ENCODE peak calls at places on chromosome 4, in five cellular contexts. One of them, this sample, is unnamed.

GRCh38 chr4:1940566-1940965 is 68.2 kb downstream of the NELFA start:
- DNase-seq in iPS-NIHi11: no peak
- DNase-seq in posterior vena cava: no peak
- DNase-seq in upper lobe of left lung: no peak
- DNase-seq in HT-29: no peak
- DNase-seq in this sample: no peak

GRCh38 chr4:183348706-183349659 is 26.8 kb upstream of the CLDN24 start:
- DNase-seq in iPS-NIHi11: no peak
- DNase-seq in posterior vena cava: peak; percentile 50
- DNase-seq in upper lobe of left lung: peak; percentile 31
- DNase-seq in HT-29: no peak
- DNase-seq in this sample: no peak

GRCh38 chr4:15413010-15413622 is 14.7 kb upstream of the C1QTNF7 start:
- DNase-seq in iPS-NIHi11: no peak
- DNase-seq in posterior vena cava: no peak
- DNase-seq in upper lobe of left lung: no peak
- DNase-seq in HT-29: no peak
- DNase-seq in this sample: no peak

GRCh38 chr4:54101190-54102041 is 1.5 kb downstream of the GSX2 start:
- DNase-seq in iPS-NIHi11: no peak
- DNase-seq in posterior vena cava: no peak
- DNase-seq in upper lobe of left lung: no peak
- DNase-seq in HT-29: no peak
- DNase-seq in this sample: no peak

GRCh38 chr4:113979157-113979972 is at the start of gene ARSJ:
- DNase-seq in iPS-NIHi11: peak; percentile 70
- DNase-seq in posterior vena cava: peak; percentile 86
- DNase-seq in upper lobe of left lung: peak; percentile 51
- DNase-seq in HT-29: peak; percentile 81
- DNase-seq in this sample: peak; percentile 74

GRCh38 chr4:146647615-146648383 is 9.1 kb downstream of the POU4F2 start:
- DNase-seq in iPS-NIHi11: peak; percentile 29
- DNase-seq in posterior vena cava: no peak
- DNase-seq in upper lobe of left lung: no peak
- DNase-seq in HT-29: no peak
- DNase-seq in this sample: no peak

GRCh38 chr4:24888475-24888874 is 24.4 kb downstream of the CCDC149 start:
- DNase-seq in iPS-NIHi11: no peak
- DNase-seq in posterior vena cava: no peak
- DNase-seq in upper lobe of left lung: no peak
- DNase-seq in HT-29: no peak
- DNase-seq in this sample: no peak

GRCh38 chr4:53932784-53933183 is 131.6 kb downstream of the CHIC2 start:
- DNase-seq in iPS-NIHi11: no peak
- DNase-seq in posterior vena cava: no peak
- DNase-seq in upper lobe of left lung: no peak
- DNase-seq in HT-29: no peak
- DNase-seq in this sample: no peak

GRCh38 chr4:3332498-3332897 is 39.7 kb downstream of the RGS12 start:
- DNase-seq in iPS-NIHi11: no peak
- DNase-seq in posterior vena cava: no peak
- DNase-seq in upper lobe of left lung: no peak
- DNase-seq in HT-29: no peak
- DNase-seq in this sample: no peak

GRCh38 chr4:7785017-7785416 is 154.6 kb downstream of the AFAP1 start:
- DNase-seq in iPS-NIHi11: no peak
- DNase-seq in posterior vena cava: peak; percentile 58
- DNase-seq in upper lobe of left lung: no peak
- DNase-seq in HT-29: no peak
- DNase-seq in this sample: no peak

GRCh38 chr4:185218312-185218711 is 8.9 kb downstream of the SNX25 start:
- DNase-seq in iPS-NIHi11: no peak
- DNase-seq in posterior vena cava: no peak
- DNase-seq in upper lobe of left lung: no peak
- DNase-seq in HT-29: no peak
- DNase-seq in this sample: no peak

GRCh38 chr4:21113496-21114213 is 413.4 kb downstream of the PACRGL start:
- DNase-seq in iPS-NIHi11: no peak
- DNase-seq in posterior vena cava: no peak
- DNase-seq in upper lobe of left lung: no peak
- DNase-seq in HT-29: no peak
- DNase-seq in this sample: no peak

GRCh38 chr4:20299515-20299914 is 47.8 kb downstream of the SLIT2 start:
- DNase-seq in iPS-NIHi11: no peak
- DNase-seq in posterior vena cava: no peak
- DNase-seq in upper lobe of left lung: no peak
- DNase-seq in HT-29: peak; percentile 38
- DNase-seq in this sample: no peak

GRCh38 chr4:69831646-69832325 is 28.2 kb downstream of the SULT1E1 start:
- DNase-seq in iPS-NIHi11: no peak
- DNase-seq in posterior vena cava: peak; percentile 59
- DNase-seq in upper lobe of left lung: peak; percentile 60
- DNase-seq in HT-29: peak; percentile 7
- DNase-seq in this sample: no peak

GRCh38 chr4:8727131-8727530 is 134.6 kb downstream of the CPZ start:
- DNase-seq in iPS-NIHi11: no peak
- DNase-seq in posterior vena cava: peak; percentile 71
- DNase-seq in upper lobe of left lung: peak; percentile 14
- DNase-seq in HT-29: no peak
- DNase-seq in this sample: peak; percentile 47

GRCh38 chr4:163548481-163549243 is 54.2 kb downstream of the TMA16 start:
- DNase-seq in iPS-NIHi11: peak; percentile 29
- DNase-seq in posterior vena cava: no peak
- DNase-seq in upper lobe of left lung: no peak
- DNase-seq in HT-29: peak; percentile 52
- DNase-seq in this sample: no peak

GRCh38 chr4:151231915-151232595 is 44.9 kb upstream of the PRSS48 start:
- DNase-seq in iPS-NIHi11: no peak
- DNase-seq in posterior vena cava: peak; percentile 83
- DNase-seq in upper lobe of left lung: no peak
- DNase-seq in HT-29: no peak
- DNase-seq in this sample: no peak

GRCh38 chr4:177473991-177474390 is 31.8 kb upstream of the AGA start:
- DNase-seq in iPS-NIHi11: no peak
- DNase-seq in posterior vena cava: no peak
- DNase-seq in upper lobe of left lung: no peak
- DNase-seq in HT-29: no peak
- DNase-seq in this sample: no peak

GRCh38 chr4:90951037-90951436 is 823.8 kb downstream of the CCSER1 start:
- DNase-seq in iPS-NIHi11: peak; percentile 9
- DNase-seq in posterior vena cava: no peak
- DNase-seq in upper lobe of left lung: peak; percentile 27
- DNase-seq in HT-29: peak; percentile 79
- DNase-seq in this sample: no peak

GRCh38 chr4:96598465-96598864 is 758.6 kb downstream of the PDHA2 start:
- DNase-seq in iPS-NIHi11: no peak
- DNase-seq in posterior vena cava: peak; percentile 48
- DNase-seq in upper lobe of left lung: no peak
- DNase-seq in HT-29: no peak
- DNase-seq in this sample: no peak

GRCh38 chr4:8009710-8010534 is 70.3 kb upstream of the AFAP1 start:
- DNase-seq in iPS-NIHi11: no peak
- DNase-seq in posterior vena cava: no peak
- DNase-seq in upper lobe of left lung: no peak
- DNase-seq in HT-29: no peak
- DNase-seq in this sample: no peak

GRCh38 chr4:88675543-88675942 is 22.1 kb downstream of the NAP1L5 start:
- DNase-seq in iPS-NIHi11: no peak
- DNase-seq in posterior vena cava: no peak
- DNase-seq in upper lobe of left lung: no peak
- DNase-seq in HT-29: no peak
- DNase-seq in this sample: no peak

GRCh38 chr4:84231539-84232055 is 267.5 kb downstream of the NKX6-1 start:
- DNase-seq in iPS-NIHi11: no peak
- DNase-seq in posterior vena cava: no peak
- DNase-seq in upper lobe of left lung: no peak
- DNase-seq in HT-29: no peak
- DNase-seq in this sample: no peak

GRCh38 chr4:165779950-165780670 is 92.9 kb upstream of the TLL1 start:
- DNase-seq in iPS-NIHi11: no peak
- DNase-seq in posterior vena cava: no peak
- DNase-seq in upper lobe of left lung: peak; percentile 29
- DNase-seq in HT-29: no peak
- DNase-seq in this sample: no peak

GRCh38 chr4:153486281-153487151 is 20.4 kb downstream of the TMEM131L start:
- DNase-seq in iPS-NIHi11: peak; percentile 60
- DNase-seq in posterior vena cava: no peak
- DNase-seq in upper lobe of left lung: peak; percentile 49
- DNase-seq in HT-29: peak; percentile 88
- DNase-seq in this sample: no peak

GRCh38 chr4:102665527-102665926 is 95.2 kb downstream of the MANBA start:
- DNase-seq in iPS-NIHi11: no peak
- DNase-seq in posterior vena cava: no peak
- DNase-seq in upper lobe of left lung: no peak
- DNase-seq in HT-29: no peak
- DNase-seq in this sample: no peak

GRCh38 chr4:121380448-121381147 is at the start of gene QRFPR:
- DNase-seq in iPS-NIHi11: peak; percentile 47
- DNase-seq in posterior vena cava: no peak
- DNase-seq in upper lobe of left lung: no peak
- DNase-seq in HT-29: no peak
- DNase-seq in this sample: peak; percentile 70

GRCh38 chr4:71163317-71163716 is 169.9 kb downstream of the DCK start:
- DNase-seq in iPS-NIHi11: no peak
- DNase-seq in posterior vena cava: no peak
- DNase-seq in upper lobe of left lung: no peak
- DNase-seq in HT-29: no peak
- DNase-seq in this sample: no peak

GRCh38 chr4:52848255-52848654 is 13.9 kb upstream of the RASL11B start:
- DNase-seq in iPS-NIHi11: no peak
- DNase-seq in posterior vena cava: no peak
- DNase-seq in upper lobe of left lung: no peak
- DNase-seq in HT-29: peak; percentile 23
- DNase-seq in this sample: no peak

GRCh38 chr4:960736-961650 is 12.4 kb downstream of the DGKQ start:
- DNase-seq in iPS-NIHi11: peak; percentile 12
- DNase-seq in posterior vena cava: no peak
- DNase-seq in upper lobe of left lung: no peak
- DNase-seq in HT-29: no peak
- DNase-seq in this sample: no peak

GRCh38 chr4:4995103-4995761 is 24.0 kb downstream of the CYTL1 start:
- DNase-seq in iPS-NIHi11: peak; percentile 90
- DNase-seq in posterior vena cava: peak; percentile 93
- DNase-seq in upper lobe of left lung: peak; percentile 57
- DNase-seq in HT-29: peak; percentile 68
- DNase-seq in this sample: peak; percentile 82

GRCh38 chr4:147778942-147779341 is 47.1 kb downstream of the ARHGAP10 start:
- DNase-seq in iPS-NIHi11: no peak
- DNase-seq in posterior vena cava: no peak
- DNase-seq in upper lobe of left lung: no peak
- DNase-seq in HT-29: no peak
- DNase-seq in this sample: no peak

GRCh38 chr4:107561481-107561880 is 158.6 kb downstream of the PAPSS1 start:
- DNase-seq in iPS-NIHi11: no peak
- DNase-seq in posterior vena cava: no peak
- DNase-seq in upper lobe of left lung: no peak
- DNase-seq in HT-29: peak; percentile 68
- DNase-seq in this sample: no peak

GRCh38 chr4:22957774-22958173 is 265.0 kb downstream of the GBA3 start:
- DNase-seq in iPS-NIHi11: no peak
- DNase-seq in posterior vena cava: no peak
- DNase-seq in upper lobe of left lung: no peak
- DNase-seq in HT-29: no peak
- DNase-seq in this sample: no peak

GRCh38 chr4:89257376-89257775 is 50.2 kb downstream of the GPRIN3 start:
- DNase-seq in iPS-NIHi11: no peak
- DNase-seq in posterior vena cava: no peak
- DNase-seq in upper lobe of left lung: no peak
- DNase-seq in HT-29: no peak
- DNase-seq in this sample: no peak

GRCh38 chr4:41505161-41505653 is 32.8 kb upstream of the LIMCH1 start:
- DNase-seq in iPS-NIHi11: no peak
- DNase-seq in posterior vena cava: no peak
- DNase-seq in upper lobe of left lung: no peak
- DNase-seq in HT-29: no peak
- DNase-seq in this sample: no peak

GRCh38 chr4:160831165-160831922 is 1332.5 kb downstream of the FSTL5 start:
- DNase-seq in iPS-NIHi11: peak; percentile 19
- DNase-seq in posterior vena cava: no peak
- DNase-seq in upper lobe of left lung: no peak
- DNase-seq in HT-29: peak; percentile 17
- DNase-seq in this sample: no peak